ENCODE peak calls at places on chromosomes 6 and 20, in nine cellular contexts. S, G, K, C, P, O, U, F and I are unnamed samples.

GRCh38 chr6:28884423-28885148 is 39.2 kb downstream of the TRIM27 start:
- DNase-seq in K (no peak), F (peak; percentile 42), G (no peak), C (no peak), P (peak; percentile 51), O (no peak), S (no peak), U (no peak), I (peak; percentile 86)

GRCh38 chr6:44399991-44400390 is 12.5 kb downstream of the CDC5L start:
- DNase-seq in O (no peak), U (no peak), K (no peak), F (no peak), C (peak; percentile 53), G (no peak), S (no peak), P (no peak), I (no peak)

GRCh38 chr20:39039261-39039660 is 77.1 kb downstream of the DHX35 start:
- DNase-seq in C (no peak), P (no peak), K (no peak), G (no peak), O (no peak), S (no peak), F (no peak), U (no peak), I (no peak)

GRCh38 chr20:25005220-25005619 is 12.7 kb upstream of the APMAP start:
- DNase-seq in O (no peak), C (peak; percentile 28), F (peak; percentile 8), S (no peak), K (no peak), P (no peak), U (no peak), G (no peak), I (no peak)

GRCh38 chr6:121780325-121781313 is 345.2 kb downstream of the GJA1 start:
- DNase-seq in S (peak; percentile 73), C (peak; percentile 96), P (no peak), U (peak; percentile 81), G (peak; percentile 11), K (no peak), F (no peak), O (peak; percentile 99), I (no peak)

GRCh38 chr6:25579484-25579883 is 72.5 kb upstream of the SCGN start:
- DNase-seq in O (no peak), G (no peak), P (no peak), F (no peak), K (no peak), S (no peak), U (no peak), C (no peak), I (no peak)

GRCh38 chr6:14348389-14348788 is 230.8 kb downstream of the CD83 start:
- DNase-seq in U (no peak), K (no peak), G (no peak), P (no peak), C (no peak), S (no peak), O (no peak), F (no peak), I (no peak)

GRCh38 chr20:53149652-53150205 is 177.6 kb downstream of the TSHZ2 start:
- DNase-seq in U (no peak), G (peak; percentile 80), O (no peak), P (no peak), K (no peak), F (no peak), S (no peak), C (peak; percentile 9), I (no peak)

GRCh38 chr6:46749731-46750130 is 3.0 kb downstream of the ANKRD66 start:
- DNase-seq in O (no peak), U (no peak), F (no peak), C (no peak), S (no peak), K (no peak), G (no peak), P (no peak), I (no peak)

GRCh38 chr6:134063121-134063965 is 10.9 kb upstream of the SLC2A12 start:
- DNase-seq in O (no peak), G (no peak), P (peak; percentile 40), S (no peak), C (no peak), K (no peak), F (no peak), U (no peak), I (no peak)

GRCh38 chr20:3330046-3330741 is 77.3 kb downstream of the DNAAF9 start:
- DNase-seq in C (peak; percentile 73), S (no peak), K (no peak), O (no peak), F (no peak), G (peak; percentile 10), P (no peak), U (peak; percentile 36), I (no peak)

GRCh38 chr6:15148356-15149058 is 97.4 kb upstream of the JARID2 start:
- DNase-seq in P (peak; percentile 74), S (no peak), C (peak; percentile 12), F (no peak), K (no peak), G (peak; percentile 32), O (peak; percentile 71), U (peak; percentile 25), I (no peak)

GRCh38 chr6:125919618-125920017 is 37.0 kb upstream of the HINT3 start:
- DNase-seq in G (no peak), O (no peak), F (no peak), U (no peak), K (no peak), P (no peak), S (no peak), C (no peak), I (no peak)

GRCh38 chr6:41768545-41769308 is 11.0 kb downstream of the FRS3 start:
- DNase-seq in C (no peak), K (peak; percentile 31), O (no peak), U (no peak), F (no peak), G (no peak), S (no peak), P (peak; percentile 94), I (no peak)

GRCh38 chr20:48761023-48761785 is 66.6 kb downstream of the PREX1 start:
- DNase-seq in G (no peak), U (no peak), O (no peak), S (peak; percentile 71), C (no peak), K (no peak), F (peak; percentile 88), P (no peak), I (peak; percentile 87)

GRCh38 chr20:62935968-62936585 is 1.9 kb upstream of the GID8 start:
- DNase-seq in C (no peak), P (no peak), S (no peak), O (no peak), U (no peak), K (no peak), G (no peak), F (no peak), I (no peak)

DNA sequence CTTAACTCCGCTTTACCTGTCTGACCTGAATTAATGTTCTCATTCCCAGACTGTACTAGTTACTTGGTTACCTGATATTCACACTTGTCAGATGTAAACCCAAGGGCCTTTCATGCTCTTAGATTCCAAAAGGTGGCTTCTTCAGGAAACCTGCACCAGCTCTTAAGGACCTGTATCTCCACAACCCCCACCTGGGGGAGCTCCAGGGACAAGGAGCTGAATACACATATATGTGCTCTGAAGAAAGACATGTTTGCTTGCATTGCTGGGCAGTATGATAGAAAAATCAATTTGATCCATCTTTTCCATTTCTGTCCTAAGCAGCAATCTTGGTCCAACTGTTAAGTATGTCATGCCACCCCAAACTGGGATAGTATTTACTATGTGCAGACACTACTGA is 64.8 kb upstream of the POU3F2 start:
- DNase-seq in K (no peak), F (no peak), G (peak; percentile 32), O (peak; percentile 40), C (peak; percentile 5), U (no peak), S (no peak), P (peak; percentile 24), I (peak; percentile 6)
- TF ChIP-seq CTCF in K (no peak), F (peak; percentile 8), G (peak; percentile 43), O (peak; percentile 33), C (no peak), U (no peak), S (no peak), P (peak; percentile 28), I (peak; percentile 28)

GRCh38 chr6:112113371-112113770 is 26.0 kb downstream of the FAM229B start:
- DNase-seq in F (no peak), O (no peak), K (no peak), S (no peak), P (no peak), U (no peak), G (no peak), C (no peak), I (no peak)
- H3K36me3 ChIP-seq in F (no peaks in the 10 kb centered on the region), O (peaks cover 22% of the 10 kb centered on the region), K (no peaks in the 10 kb centered on the region), S (peaks cover 100% of the 10 kb centered on the region), P (no peaks in the 10 kb centered on the region), U (peaks cover 18% of the 10 kb centered on the region), G (no peaks in the 10 kb centered on the region), C (peaks cover 92% of the 10 kb centered on the region), I (no peaks in the 10 kb centered on the region)

GRCh38 chr6:79378957-79379356 is 144.5 kb upstream of the HMGN3 start:
- DNase-seq in P (no peak), C (no peak), K (no peak), F (no peak), O (no peak), S (no peak), U (no peak), G (no peak), I (no peak)

GRCh38 chr6:79385893-79386292 is 151.3 kb downstream of the LCA5 start:
- DNase-seq in K (no peak), U (no peak), G (no peak), P (no peak), F (no peak), O (no peak), S (no peak), C (peak; percentile 10), I (no peak)

GRCh38 chr6:79385333-79385732 is 150.9 kb upstream of the HMGN3 start:
- DNase-seq in G (no peak), C (no peak), U (no peak), S (no peak), P (no peak), K (no peak), O (no peak), F (no peak), I (no peak)

DNA sequence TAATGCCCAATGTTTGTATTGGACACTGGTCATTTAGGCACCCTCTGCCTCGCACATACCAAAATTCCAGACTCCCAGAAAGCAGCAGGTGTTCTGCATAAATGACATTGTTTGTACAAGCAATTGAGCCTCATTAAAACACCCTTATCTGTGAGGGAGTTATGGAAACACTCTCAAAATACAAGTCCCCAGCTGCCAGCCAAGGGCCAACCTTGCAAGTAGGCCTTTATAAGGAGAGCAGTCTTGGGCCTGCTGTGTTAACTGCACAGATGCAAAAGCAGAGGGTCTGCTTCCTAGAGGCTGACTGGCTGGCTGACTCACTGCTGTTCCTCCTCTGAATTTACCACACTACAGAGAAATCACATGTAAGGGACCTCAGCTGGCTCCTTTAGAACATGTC is 150.4 kb upstream of the HMGN3 start:
- DNase-seq in O (peak; percentile 6), G (no peak), K (no peak), C (no peak), P (no peak), U (no peak), S (no peak), F (no peak), I (no peak)
- TF ChIP-seq CTCF in O (no peak), G (no peak), K (no peak), C (no peak), P (no peak), U (no peak), S (no peak), F (no peak), I (no peak)

DNA sequence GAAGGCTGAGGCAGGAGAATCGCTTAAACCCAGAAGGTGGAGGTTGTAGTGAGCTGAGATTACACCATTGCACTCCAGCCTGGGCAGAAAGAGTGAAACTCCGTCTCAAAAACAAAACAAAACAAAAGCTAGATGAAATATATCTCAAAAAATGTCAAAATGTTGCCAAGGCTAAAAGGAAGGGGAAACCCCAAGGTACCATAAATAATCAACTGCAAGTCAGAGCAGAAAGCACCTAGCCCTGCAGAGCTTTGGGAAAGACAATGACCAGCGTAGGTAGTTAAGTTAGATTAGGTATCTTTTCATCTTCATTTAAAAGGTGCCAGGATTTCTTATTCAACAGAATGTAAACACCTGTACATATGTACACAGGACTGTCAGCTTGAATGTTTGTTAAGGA is 33.0 kb downstream of the AKIRIN2 start:
- DNase-seq in K (no peak), P (no peak), F (no peak), C (no peak), U (no peak), S (no peak), O (no peak), G (no peak), I (no peak)
- H3K36me3 ChIP-seq in K (no peaks in the 10 kb centered on the region), P (no peaks in the 10 kb centered on the region), F (no peaks in the 10 kb centered on the region), C (peaks cover 4% of the 10 kb centered on the region), U (peaks cover 3% of the 10 kb centered on the region), S (peaks cover 91% of the 10 kb centered on the region), O (peaks cover 10% of the 10 kb centered on the region), G (peaks cover 31% of the 10 kb centered on the region), I (peaks cover 49% of the 10 kb centered on the region)